ENCODE peak calls at places on chromosomes 16 and 17, in ten cellular contexts. D, N, F, G, K, C, S, B, L and X are unnamed samples.

GRCh38 chr17:17605747-17606083 is 14.2 kb upstream of the PEMT start:
- DNase-seq in D (no peak), N (no peak), F (no peak), G (no peak), K (no peak), C (no peak), S (no peak), B (no peak), L (no peak), X (no peak)

GRCh38 chr17:83099570-83100181 is 20.3 kb downstream of the METRNL start:
- DNase-seq in D (peak; percentile 33), N (no peak), F (peak; percentile 66), G (no peak), K (no peak), C (peak; percentile 70), S (no peak), B (no peak), L (no peak), X (no peak)

GRCh38 chr16:67707790-67708189 is 11.3 kb downstream of the GFOD2 start:
- DNase-seq in D (no peak), N (no peak), F (no peak), G (no peak), K (no peak), C (no peak), S (no peak), B (peak; percentile 20), L (no peak), X (no peak)

GRCh38 chr17:37342589-37342988 is 33.2 kb upstream of the C17orf78 start:
- DNase-seq in D (no peak), N (no peak), F (no peak), G (no peak), K (no peak), C (no peak), S (no peak), B (no peak), L (no peak), X (no peak)

GRCh38 chr17:51802544-51802943 is 356.0 kb downstream of the CA10 start:
- DNase-seq in D (no peak), N (no peak), F (no peak), G (no peak), K (no peak), C (peak; percentile 33), S (no peak), B (no peak), L (no peak), X (no peak)

GRCh38 chr17:8273884-8274444 is 14.5 kb upstream of the RANGRF start:
- DNase-seq in D (no peak), N (no peak), F (no peak), G (no peak), K (no peak), C (no peak), S (no peak), B (no peak), L (no peak), X (no peak)

GRCh38 chr17:73291260-73291801 is 20.5 kb downstream of the CDC42EP4 start:
- DNase-seq in D (peak; percentile 76), N (peak; percentile 59), F (peak; percentile 73), G (peak; percentile 92), K (peak; percentile 82), C (no peak), S (peak; percentile 66), B (peak; percentile 85), L (no peak), X (peak; percentile 75)

GRCh38 chr17:55693244-55694216 is 29.1 kb downstream of the TMEM100 start:
- DNase-seq in D (peak; percentile 19), N (no peak), F (peak; percentile 29), G (peak; percentile 25), K (no peak), C (peak; percentile 34), S (peak; percentile 44), B (peak; percentile 77), L (no peak), X (no peak)

GRCh38 chr17:68592667-68593330 is 8.4 kb downstream of the FAM20A start:
- DNase-seq in D (no peak), N (no peak), F (no peak), G (no peak), K (no peak), C (no peak), S (no peak), B (no peak), L (no peak), X (no peak)

GRCh38 chr16:50152386-50152806 is 710 bp upstream of the TENT4B start:
- DNase-seq in D (peak; percentile 62), N (no peak), F (peak; percentile 49), G (peak; percentile 40), K (peak; percentile 65), C (no peak), S (no peak), B (peak; percentile 76), L (peak; percentile 71), X (no peak)

GRCh38 chr17:58956997-58957724 is 149.5 kb downstream of the TRIM37 start:
- DNase-seq in D (no peak), N (no peak), F (no peak), G (no peak), K (no peak), C (no peak), S (no peak), B (no peak), L (no peak), X (no peak)

GRCh38 chr16:82169861-82170845 is at the start of gene MPHOSPH6:
- DNase-seq in D (peak; percentile 94), N (peak; percentile 77), F (peak; percentile 94), G (peak; percentile 90), K (peak; percentile 96), C (peak; percentile 96), S (peak; percentile 89), B (peak; percentile 95), L (peak; percentile 89), X (peak; percentile 82)

DNA sequence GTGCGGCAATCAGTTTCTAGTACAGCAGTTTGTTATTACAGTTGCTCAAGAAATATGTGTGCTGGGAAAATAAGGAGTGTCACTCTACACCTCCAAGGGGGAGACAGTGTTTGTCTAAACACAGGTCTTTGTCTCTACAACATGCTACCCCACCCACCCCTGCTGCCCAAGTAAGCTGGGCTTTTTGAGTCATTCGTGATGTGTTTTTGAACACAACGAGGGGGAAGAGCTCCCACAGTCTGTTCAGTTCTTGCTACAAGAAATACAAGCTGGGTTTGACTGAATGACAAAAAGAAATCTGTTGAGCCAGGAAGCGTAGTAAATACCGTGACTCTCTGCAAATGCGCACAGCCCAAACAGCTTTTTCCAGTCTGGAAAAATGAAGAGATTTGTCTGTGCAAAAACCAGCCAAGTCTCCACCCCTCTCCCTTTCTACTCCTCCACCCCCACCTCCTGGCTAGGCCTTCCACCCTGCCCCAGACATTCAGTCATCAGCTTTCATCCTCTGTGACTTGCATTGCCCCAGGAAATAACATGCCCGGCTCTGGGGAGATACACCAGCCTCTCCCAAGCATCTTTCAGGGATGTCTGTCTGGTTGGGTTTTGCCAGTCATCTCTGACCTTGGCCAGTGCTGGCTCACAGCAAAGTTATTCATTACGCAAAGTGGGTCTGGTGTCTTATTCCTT is 25.7 kb downstream of the CHD9 start:
- DNase-seq in D (peak; percentile 29), N (peak; percentile 89), F (no peak), G (no peak), K (no peak), C (peak; percentile 78), S (peak; percentile 72), B (peak; percentile 88), L (no peak), X (peak; percentile 57)
- H3K4me3 ChIP-seq in D (no peak overlapping the region), N (peak overlapping the region; percentile 3), F (no peak overlapping the region), G (no peak overlapping the region), K (no peak overlapping the region), C (peak overlapping the region; percentile 50), S (no peak overlapping the region), B (no peak overlapping the region), L (no peak overlapping the region), X (no peak overlapping the region)

DNA sequence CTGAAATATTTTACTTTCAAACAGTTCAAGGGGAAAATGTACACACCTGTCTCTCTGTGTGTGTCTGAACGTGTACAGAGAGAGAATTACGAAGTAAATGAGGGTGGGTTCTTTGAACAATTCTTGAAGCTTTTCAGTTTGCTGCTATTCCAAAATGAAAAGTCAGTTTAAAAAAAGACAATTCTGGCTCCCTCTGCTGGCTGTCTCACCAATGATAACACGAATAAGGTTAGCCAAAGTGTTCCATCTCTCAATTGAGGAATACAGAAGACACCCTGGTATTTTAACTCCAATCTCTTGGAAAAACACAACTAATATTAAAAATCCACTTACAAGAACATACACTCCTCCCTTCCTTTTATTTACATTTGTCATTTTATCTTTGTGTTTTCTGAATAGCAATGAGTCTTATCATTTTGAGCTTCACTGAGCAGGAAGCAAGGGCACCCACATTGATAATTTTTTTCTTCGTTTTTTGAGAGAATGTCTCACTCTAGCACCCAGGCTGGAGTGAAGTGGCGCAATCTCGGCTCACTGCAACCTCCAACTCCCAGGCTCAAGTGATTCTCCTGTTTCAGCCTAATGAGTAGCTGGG is 20.5 kb downstream of the EFTUD2 start:
- DNase-seq in D (no peak), N (peak; percentile 80), F (no peak), G (no peak), K (peak; percentile 42), C (peak; percentile 47), S (no peak), B (no peak), L (no peak), X (peak; percentile 38)
- TF ChIP-seq EP300 in D (no peak), N (no peak), F (no peak), G (no peak), K (no peak), C (no peak), S (no peak), B (no peak), L (no peak), X (no peak)

GRCh38 chr17:77724876-77725615 is 233.5 kb upstream of the TNRC6C start:
- DNase-seq in D (peak; percentile 61), N (no peak), F (peak; percentile 53), G (no peak), K (no peak), C (no peak), S (no peak), B (no peak), L (peak; percentile 32), X (no peak)

GRCh38 chr17:77725851-77726250 is 232.7 kb upstream of the TNRC6C start:
- DNase-seq in D (no peak), N (no peak), F (no peak), G (no peak), K (no peak), C (no peak), S (no peak), B (no peak), L (peak; percentile 32), X (no peak)

GRCh38 chr17:77722366-77722765 is 236.1 kb upstream of the TNRC6C start:
- DNase-seq in D (no peak), N (no peak), F (no peak), G (no peak), K (no peak), C (no peak), S (no peak), B (no peak), L (peak; percentile 33), X (no peak)

GRCh38 chr17:77723071-77723908 is 235.2 kb upstream of the TNRC6C start:
- DNase-seq in D (no peak), N (no peak), F (no peak), G (no peak), K (no peak), C (no peak), S (no peak), B (no peak), L (peak; percentile 35), X (no peak)

GRCh38 chr17:77723909-77724875 is 234.3 kb upstream of the TNRC6C start:
- DNase-seq in D (no peak), N (no peak), F (no peak), G (no peak), K (no peak), C (no peak), S (no peak), B (no peak), L (peak; percentile 38), X (no peak)
- H3K4me3 ChIP-seq in D (no peak overlapping the region), N (no peak overlapping the region), F (no peak overlapping the region), G (no peak overlapping the region), K (no peak overlapping the region), C (no peak overlapping the region), S (no peak overlapping the region), B (no peak overlapping the region), L (no peak overlapping the region), X (no peak overlapping the region)

GRCh38 chr16:2529061-2529931 is 1.9 kb downstream of the CEMP1 start:
- DNase-seq in D (no peak), N (no peak), F (no peak), G (no peak), K (no peak), C (peak; percentile 55), S (peak; percentile 53), B (no peak), L (no peak), X (no peak)
- TF ChIP-seq EP300 in D (no peak), N (no peak), F (no peak), G (no peak), K (no peak), C (no peak), S (no peak), B (no peak), L (no peak), X (no peak)